ENCODE peak calls at places on chromosome 3, in nine cellular contexts. Z, X, P, S, H, W, G, U and I are unnamed samples.

GRCh38 chr3:79985866-79986265 is 218.1 kb upstream of the ROBO1 start:
- DNase-seq in Z (no peak), X (no peak), P (no peak), S (no peak), H (no peak), W (no peak), G (no peak), U (no peak), I (no peak)

GRCh38 chr3:102682761-102683160 is 247.9 kb downstream of the ZPLD1 start:
- DNase-seq in Z (no peak), X (no peak), P (no peak), S (no peak), H (no peak), W (no peak), G (no peak), U (no peak), I (no peak)

GRCh38 chr3:43453981-43454380 is 167.6 kb downstream of the SNRK start:
- DNase-seq in Z (no peak), X (no peak), P (no peak), S (no peak), H (no peak), W (no peak), G (no peak), U (no peak), I (no peak)

GRCh38 chr3:72657666-72658065 is 190.6 kb downstream of the SHQ1 start:
- DNase-seq in Z (no peak), X (no peak), P (no peak), S (no peak), H (peak; percentile 77), W (no peak), G (no peak), U (no peak), I (peak; percentile 29)

GRCh38 chr3:117488983-117489382 is 779.4 kb downstream of the TUSC7 start:
- DNase-seq in Z (no peak), X (no peak), P (no peak), S (peak; percentile 5), H (no peak), W (no peak), G (no peak), U (no peak), I (no peak)

GRCh38 chr3:14870564-14871060 is 51.9 kb downstream of the FGD5 start:
- DNase-seq in Z (no peak), X (no peak), P (no peak), S (no peak), H (no peak), W (peak; percentile 45), G (no peak), U (no peak), I (no peak)

GRCh38 chr3:170049146-170050000 is 11.6 kb downstream of the GPR160 start:
- DNase-seq in Z (peak; percentile 100), X (peak; percentile 42), P (no peak), S (no peak), H (no peak), W (no peak), G (no peak), U (peak; percentile 72), I (no peak)

GRCh38 chr3:63635186-63635585 is 17.3 kb upstream of the SNTN start:
- DNase-seq in Z (no peak), X (no peak), P (no peak), S (no peak), H (no peak), W (no peak), G (no peak), U (no peak), I (no peak)

GRCh38 chr3:43389388-43390254 is 103.3 kb downstream of the SNRK start:
- DNase-seq in Z (no peak), X (peak; percentile 81), P (peak; percentile 47), S (peak; percentile 46), H (peak; percentile 86), W (no peak), G (no peak), U (peak; percentile 68), I (no peak)

GRCh38 chr3:143124683-143125520 is 5.3 kb downstream of the CHST2 start:
- DNase-seq in Z (no peak), X (no peak), P (no peak), S (no peak), H (no peak), W (no peak), G (no peak), U (no peak), I (no peak)

GRCh38 chr3:56185827-56186226 is 282.4 kb downstream of the ERC2 start:
- DNase-seq in Z (no peak), X (no peak), P (no peak), S (no peak), H (no peak), W (no peak), G (no peak), U (no peak), I (no peak)

GRCh38 chr3:186570096-186570940 is at the start of gene DNAJB11:
- DNase-seq in Z (peak; percentile 100), X (peak; percentile 100), P (peak; percentile 100), S (peak; percentile 96), H (peak; percentile 99), W (peak; percentile 99), G (peak; percentile 98), U (peak; percentile 100), I (peak; percentile 98)
- TF ChIP-seq CTCF in Z (no peak), X (no peak), P (no peak), S (no peak), H (no peak), W (no peak), G (no peak), U (no peak), I (no peak)

GRCh38 chr3:87145553-87145952 is 81.6 kb upstream of the CHMP2B start:
- DNase-seq in Z (no peak), X (peak; percentile 28), P (no peak), S (no peak), H (peak; percentile 18), W (no peak), G (peak; percentile 9), U (no peak), I (peak; percentile 10)
- TF ChIP-seq CTCF in Z (peak; percentile 36), X (peak; percentile 40), P (no peak), S (no peak), H (peak; percentile 21), W (no peak), G (peak; percentile 28), U (no peak), I (no peak)

GRCh38 chr3:154121236-154122095 is at the start of gene ARHGEF26:
- DNase-seq in Z (peak; percentile 70), X (peak; percentile 61), P (peak; percentile 89), S (peak; percentile 86), H (peak; percentile 86), W (peak; percentile 92), G (peak; percentile 75), U (peak; percentile 89), I (peak; percentile 82)
- TF ChIP-seq CTCF in Z (no peak), X (no peak), P (no peak), S (no peak), H (no peak), W (no peak), G (no peak), U (no peak), I (no peak)

DNA sequence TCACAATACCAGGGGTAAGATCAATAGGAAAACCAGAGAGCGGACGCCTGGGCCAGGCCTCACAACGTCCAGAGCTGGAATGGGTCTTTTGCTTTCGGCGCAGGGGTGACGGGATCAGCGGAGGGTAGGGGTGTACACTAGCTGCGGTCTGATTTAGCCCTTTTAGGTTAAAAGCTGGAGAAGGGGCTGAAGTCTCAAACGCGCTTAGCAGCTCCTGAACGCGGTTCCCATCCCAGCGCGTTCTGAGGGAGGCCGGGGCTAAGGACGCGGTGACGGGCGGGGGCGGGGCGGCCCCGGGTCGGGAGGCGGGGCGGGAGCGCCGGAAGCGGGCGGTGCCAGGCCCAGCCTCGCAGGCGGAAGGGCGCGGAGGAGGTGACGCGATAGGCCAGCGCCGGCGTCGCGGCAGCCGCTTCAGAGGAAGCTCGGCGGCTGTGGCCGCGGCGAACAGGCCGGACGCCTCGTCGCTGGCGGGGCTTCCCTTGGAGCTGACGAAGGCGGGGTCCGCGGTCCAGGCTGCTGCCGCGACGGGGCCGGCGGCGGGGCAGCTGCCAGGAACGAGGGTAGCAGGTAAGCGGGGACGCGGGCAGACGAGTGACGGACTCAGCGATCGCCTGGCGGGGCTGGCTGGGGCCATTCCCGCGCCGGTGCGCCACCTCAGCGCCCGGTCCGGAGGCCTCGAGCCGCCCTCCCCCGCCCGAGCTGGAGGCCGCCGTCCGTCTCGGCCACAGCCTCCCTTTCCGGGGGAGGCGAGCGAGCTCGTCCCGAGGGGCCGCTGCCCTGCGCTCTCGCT is at the start of gene SENP5:
- DNase-seq in Z (peak; percentile 80), X (peak; percentile 81), P (peak; percentile 89), S (peak; percentile 94), H (peak; percentile 86), W (peak; percentile 90), G (peak; percentile 97), U (peak; percentile 95), I (peak; percentile 97)
- TF ChIP-seq CTCF in Z (no peak), X (no peak), P (no peak), S (no peak), H (no peak), W (no peak), G (no peak), U (no peak), I (no peak)

GRCh38 chr3:191138937-191139336 is 60.1 kb upstream of the OSTN start:
- DNase-seq in Z (no peak), X (no peak), P (no peak), S (no peak), H (no peak), W (no peak), G (no peak), U (no peak), I (no peak)

GRCh38 chr3:191135175-191135574 is 63.9 kb upstream of the OSTN start:
- DNase-seq in Z (no peak), X (no peak), P (no peak), S (no peak), H (no peak), W (no peak), G (no peak), U (no peak), I (no peak)

GRCh38 chr3:191139771-191140170 is 59.3 kb upstream of the OSTN start:
- DNase-seq in Z (no peak), X (peak; percentile 73), P (no peak), S (no peak), H (no peak), W (no peak), G (no peak), U (no peak), I (no peak)

GRCh38 chr3:191133359-191133758 is 65.7 kb upstream of the OSTN start:
- DNase-seq in Z (no peak), X (no peak), P (no peak), S (no peak), H (no peak), W (no peak), G (no peak), U (no peak), I (no peak)

GRCh38 chr3:191136347-191136746 is 62.7 kb upstream of the OSTN start:
- DNase-seq in Z (no peak), X (peak; percentile 44), P (no peak), S (peak; percentile 7), H (peak; percentile 55), W (no peak), G (peak; percentile 33), U (no peak), I (peak; percentile 37)
- TF ChIP-seq CTCF in Z (peak; percentile 73), X (peak; percentile 42), P (peak; percentile 7), S (peak; percentile 38), H (peak; percentile 38), W (no peak), G (peak; percentile 51), U (no peak), I (peak; percentile 32)

GRCh38 chr3:141782386-141782932 is 19.3 kb downstream of the GRK7 start:
- DNase-seq in Z (no peak), X (no peak), P (peak; percentile 21), S (no peak), H (peak; percentile 60), W (no peak), G (no peak), U (no peak), I (no peak)
- TF ChIP-seq CTCF in Z (peak; percentile 29), X (peak; percentile 12), P (no peak), S (no peak), H (peak; percentile 18), W (no peak), G (no peak), U (no peak), I (no peak)